ENCODE peak calls at places on chromosomes 6 and 20, in ten cellular contexts. W is NCI-H2081; H is lower lobe of right lung; K is tibial nerve; O is psoas muscle; T is H7; X is RPMI7951; F is activated CD4-positive, alpha-beta T cell treated with anti-CD3 and anti-CD28 coated beads, Interleukin-2, amount 50 U/mL, for 24 hours; G is pulmonary artery endothelial cell; Q is activated T-cell treated with anti-CD3 and anti-CD28 coated beads for 1 hour. S is an unnamed sample.

GRCh38 chr6:131721161-131721560 is 10.3 kb upstream of the CTAGE9 start:
- DNase-seq in W (no peak), H (no peak), K (no peak), O (no peak), T (no peak), X (no peak), F (no peak), G (no peak), Q (no peak), S (no peak)

GRCh38 chr20:63952210-63952535 is 4.0 kb downstream of the UCKL1 start:
- DNase-seq in W (no peak), H (no peak), K (no peak), O (no peak), T (no peak), X (no peak), F (no peak), G (no peak), Q (no peak), S (no peak)

GRCh38 chr6:123529058-123529457 is 107.7 kb downstream of the TRDN start:
- DNase-seq in W (no peak), H (no peak), K (no peak), O (no peak), T (no peak), X (peak), F (no peak), G (no peak), Q (no peak), S (no peak)

GRCh38 chr6:26660096-26660425 is 515 bp upstream of the ZNF322 start:
- DNase-seq in W (peak), H (no peak), K (no peak), O (no peak), T (no peak), X (peak), F (peak), G (no peak), Q (no peak), S (no peak)

GRCh38 chr6:4352731-4353130 is 217.4 kb upstream of the ECI2 start:
- DNase-seq in W (no peak), H (no peak), K (no peak), O (no peak), T (no peak), X (no peak), F (no peak), G (no peak), Q (no peak), S (no peak)

GRCh38 chr20:20452254-20452676 is 84.4 kb downstream of the INSM1 start:
- DNase-seq in W (peak), H (peak), K (peak), O (peak), T (peak), X (peak), F (peak), G (peak), Q (peak), S (peak)

GRCh38 chr6:159726196-159726917 is 949 bp upstream of the WTAP start:
- DNase-seq in W (no peak), H (no peak), K (no peak), O (no peak), T (no peak), X (no peak), F (no peak), G (no peak), Q (no peak), S (no peak)

GRCh38 chr6:160129886-160130615 is 8.4 kb downstream of the SLC22A1 start:
- DNase-seq in W (no peak), H (no peak), K (no peak), O (no peak), T (no peak), X (no peak), F (no peak), G (no peak), Q (no peak), S (no peak)

GRCh38 chr6:69422474-69422873 is 374.3 kb downstream of the LMBRD1 start:
- DNase-seq in W (peak), H (no peak), K (no peak), O (no peak), T (no peak), X (no peak), F (no peak), G (no peak), Q (no peak), S (no peak)

GRCh38 chr6:105898286-105898685 is 187.8 kb upstream of the PRDM1 start:
- DNase-seq in W (no peak), H (no peak), K (no peak), O (no peak), T (no peak), X (peak), F (no peak), G (no peak), Q (no peak), S (peak)

GRCh38 chr6:1014431-1014807 is 297.5 kb upstream of the FOXQ1 start:
- DNase-seq in W (no peak), H (no peak), K (no peak), O (no peak), T (no peak), X (no peak), F (no peak), G (no peak), Q (no peak), S (no peak)

GRCh38 chr6:27275025-27275956 is 27.8 kb downstream of the PRSS16 start:
- DNase-seq in W (peak), H (no peak), K (no peak), O (no peak), T (peak), X (no peak), F (no peak), G (no peak), Q (no peak), S (no peak)

GRCh38 chr20:38290829-38291581 is 13.0 kb upstream of the BPI start:
- DNase-seq in W (no peak), H (no peak), K (no peak), O (peak), T (peak), X (peak), F (no peak), G (no peak), Q (no peak), S (no peak)

GRCh38 chr20:45892828-45893500 is 1.8 kb downstream of the CTSA start:
- DNase-seq in W (no peak), H (no peak), K (no peak), O (no peak), T (no peak), X (no peak), F (no peak), G (no peak), Q (no peak), S (peak)

GRCh38 chr6:33995046-33995872 is 150.6 kb downstream of the GRM4 start:
- DNase-seq in W (peak), H (no peak), K (no peak), O (no peak), T (peak), X (no peak), F (no peak), G (no peak), Q (no peak), S (peak)

GRCh38 chr20:34570859-34571306 is 12.4 kb downstream of the MAP1LC3A start:
- DNase-seq in W (peak), H (no peak), K (no peak), O (no peak), T (no peak), X (peak), F (no peak), G (peak), Q (no peak), S (no peak)

GRCh38 chr20:44603327-44603726 is 20.9 kb downstream of the PKIG start:
- DNase-seq in W (no peak), H (no peak), K (no peak), O (no peak), T (peak), X (no peak), F (no peak), G (no peak), Q (no peak), S (no peak)

GRCh38 chr6:34560366-34561226 is 4.5 kb upstream of the SPDEF start:
- DNase-seq in W (peak), H (no peak), K (no peak), O (no peak), T (no peak), X (peak), F (no peak), G (no peak), Q (no peak), S (no peak)

GRCh38 chr6:151850479-151850878 is 43.0 kb downstream of the ESR1 start:
- DNase-seq in W (no peak), H (no peak), K (no peak), O (no peak), T (no peak), X (no peak), F (no peak), G (no peak), Q (no peak), S (no peak)

GRCh38 chr6:52403627-52404026 is 16.5 kb upstream of the EFHC1 start:
- DNase-seq in W (peak), H (no peak), K (no peak), O (no peak), T (no peak), X (peak), F (no peak), G (no peak), Q (no peak), S (peak)

GRCh38 chr6:112282217-112282616 is 27.9 kb upstream of the LAMA4 start:
- DNase-seq in W (no peak), H (peak), K (peak), O (peak), T (no peak), X (peak), F (no peak), G (peak), Q (no peak), S (peak)

GRCh38 chr20:43318749-43319148 is 129.0 kb upstream of the PTPRT start:
- DNase-seq in W (no peak), H (no peak), K (no peak), O (no peak), T (no peak), X (no peak), F (no peak), G (no peak), Q (no peak), S (no peak)

GRCh38 chr6:165204807-165205545 is 104.4 kb downstream of the C6orf118 start:
- DNase-seq in W (no peak), H (no peak), K (no peak), O (no peak), T (no peak), X (no peak), F (no peak), G (no peak), Q (no peak), S (no peak)

GRCh38 chr6:168949876-168950499 is 303.7 kb downstream of the THBS2 start:
- DNase-seq in W (no peak), H (no peak), K (no peak), O (no peak), T (no peak), X (no peak), F (no peak), G (no peak), Q (no peak), S (no peak)

GRCh38 chr20:36251426-36251825 is 15.1 kb downstream of the AAR2 start:
- DNase-seq in W (no peak), H (no peak), K (no peak), O (no peak), T (no peak), X (no peak), F (no peak), G (no peak), Q (no peak), S (no peak)

S was measured in transverse colon.